ENCODE peak calls at places on chromosomes 16 and 17, in nine cellular contexts. A is A549, X is sigmoid colon, C is ovary, T is breast epithelium, W is Peyer's patch, K is spleen, Z is transverse colon, F is heart left ventricle. U is an unnamed sample. For H3K4me1, the result is how much of the 10 kb centered on the place peaks cover.

GRCh38 chr16:4097826-4098240 is 18.4 kb downstream of the ADCY9 start:
- DNase-seq in A (peak), X (no peak), C (no peak), T (no peak), W (no peak), K (no peak), Z (no peak), F (no peak), U (no peak)

GRCh38 chr17:31475378-31476162 is 84.1 kb downstream of the RAB11FIP4 start:
- DNase-seq in A (no peak), X (no peak), C (no peak), T (no peak), W (no peak), K (no peak), Z (no peak), F (no peak), U (peak)

GRCh38 chr16:314351-314750 is 31.4 kb downstream of the PDIA2 start:
- DNase-seq in A (no peak), X (no peak), C (no peak), T (no peak), W (no peak), K (no peak), Z (no peak), F (no peak), U (no peak)

GRCh38 chr17:15023589-15023988 is 241.5 kb downstream of the PMP22 start:
- DNase-seq in A (no peak), X (no peak), C (no peak), T (no peak), W (no peak), K (no peak), Z (no peak), F (no peak), U (no peak)

GRCh38 chr16:25051446-25052160 is 36.4 kb upstream of the ARHGAP17 start:
- DNase-seq in A (peak), X (no peak), C (no peak), T (no peak), W (no peak), K (no peak), Z (no peak), F (no peak), U (no peak)

GRCh38 chr17:66365204-66365524 is 62.8 kb downstream of the PRKCA start:
- DNase-seq in A (no peak), X (no peak), C (no peak), T (no peak), W (no peak), K (no peak), Z (no peak), F (no peak), U (no peak)

GRCh38 chr16:30615358-30616076 is 5.3 kb upstream of the ZNF689 start:
- DNase-seq in A (peak), X (no peak), C (peak), T (no peak), W (peak), K (peak), Z (peak), F (peak), U (peak)

GRCh38 chr17:6218333-6218732 is 148.2 kb downstream of the WSCD1 start:
- DNase-seq in A (no peak), X (no peak), C (no peak), T (no peak), W (no peak), K (no peak), Z (no peak), F (no peak), U (no peak)

GRCh38 chr16:67092227-67092626 is 17.5 kb upstream of the PHAF1 start:
- DNase-seq in A (no peak), X (no peak), C (no peak), T (no peak), W (no peak), K (no peak), Z (no peak), F (no peak), U (no peak)

GRCh38 chr16:56450901-56451752 is at the start of the genes NUDT21 and OGFOD1:
- DNase-seq in A (peak), X (peak), C (peak), T (peak), W (peak), K (peak), Z (peak), F (peak), U (peak)

GRCh38 chr17:60091109-60091508 is 12.4 kb upstream of the HEATR6 start:
- DNase-seq in A (no peak), X (no peak), C (no peak), T (no peak), W (no peak), K (no peak), Z (no peak), F (no peak), U (no peak)

GRCh38 chr17:21283482-21284318 is 811 bp upstream of the MAP2K3 start:
- DNase-seq in A (no peak), X (peak), C (peak), T (no peak), W (no peak), K (peak), Z (peak), F (no peak), U (peak)

GRCh38 chr16:56190903-56191806 is at the start of gene GNAO1:
- DNase-seq in A (peak), X (peak), C (peak), T (no peak), W (peak), K (peak), Z (peak), F (peak), U (peak)

GRCh38 chr16:53950677-53951076 is 246.7 kb downstream of the FTO start:
- DNase-seq in A (no peak), X (no peak), C (no peak), T (no peak), W (no peak), K (no peak), Z (no peak), F (no peak), U (peak)

GRCh38 chr17:3738562-3739295 is 15.0 kb downstream of the HASPIN start:
- DNase-seq in A (no peak), X (no peak), C (no peak), T (peak), W (peak), K (no peak), Z (peak), F (no peak), U (peak)

GRCh38 chr17:2239882-2240430 is 63.6 kb downstream of the SMG6 start:
- DNase-seq in A (peak), X (peak), C (peak), T (no peak), W (peak), K (no peak), Z (peak), F (peak), U (no peak)

GRCh38 chr16:53967172-53967571 is 263.2 kb downstream of the FTO start:
- DNase-seq in A (no peak), X (no peak), C (no peak), T (no peak), W (no peak), K (no peak), Z (no peak), F (no peak), U (no peak)

GRCh38 chr17:75364078-75364477 is 41.4 kb downstream of the GRB2 start:
- DNase-seq in A (no peak), X (no peak), C (no peak), T (no peak), W (no peak), K (no peak), Z (no peak), F (no peak), U (no peak)

GRCh38 chr17:21218101-21218500 is 4.1 kb upstream of the TMEM11 start:
- DNase-seq in A (no peak), X (no peak), C (no peak), T (no peak), W (no peak), K (no peak), Z (no peak), F (no peak), U (no peak)

GRCh38 chr16:53949716-53950410 is 245.9 kb downstream of the FTO start:
- DNase-seq in A (no peak), X (no peak), C (no peak), T (no peak), W (no peak), K (no peak), Z (no peak), F (no peak), U (no peak)

GRCh38 chr16:85048921-85049562 is 21.4 kb downstream of the KIAA0513 start:
- DNase-seq in A (no peak), X (no peak), C (no peak), T (no peak), W (no peak), K (no peak), Z (no peak), F (no peak), U (no peak)

GRCh38 chr16:85045641-85046471 is 18.3 kb downstream of the KIAA0513 start:
- DNase-seq in A (no peak), X (no peak), C (no peak), T (no peak), W (no peak), K (no peak), Z (no peak), F (no peak), U (no peak)

GRCh38 chr16:85047867-85048455 is 20.4 kb downstream of the KIAA0513 start:
- DNase-seq in A (no peak), X (no peak), C (no peak), T (no peak), W (no peak), K (no peak), Z (peak), F (no peak), U (no peak)

GRCh38 chr16:85046472-85046916 is 18.9 kb downstream of the KIAA0513 start:
- DNase-seq in A (no peak), X (no peak), C (no peak), T (no peak), W (no peak), K (no peak), Z (no peak), F (no peak), U (peak)

GRCh38 chr16:85046957-85047866 is 19.6 kb downstream of the KIAA0513 start:
- DNase-seq in A (no peak), X (no peak), C (no peak), T (no peak), W (no peak), K (no peak), Z (peak), F (no peak), U (peak)
- H3K4me1 ChIP-seq in A (under half), X (under half), C (under half), T (under half), W (under half), K (under half), Z (half or more), F (under half), U (under half)

DNA sequence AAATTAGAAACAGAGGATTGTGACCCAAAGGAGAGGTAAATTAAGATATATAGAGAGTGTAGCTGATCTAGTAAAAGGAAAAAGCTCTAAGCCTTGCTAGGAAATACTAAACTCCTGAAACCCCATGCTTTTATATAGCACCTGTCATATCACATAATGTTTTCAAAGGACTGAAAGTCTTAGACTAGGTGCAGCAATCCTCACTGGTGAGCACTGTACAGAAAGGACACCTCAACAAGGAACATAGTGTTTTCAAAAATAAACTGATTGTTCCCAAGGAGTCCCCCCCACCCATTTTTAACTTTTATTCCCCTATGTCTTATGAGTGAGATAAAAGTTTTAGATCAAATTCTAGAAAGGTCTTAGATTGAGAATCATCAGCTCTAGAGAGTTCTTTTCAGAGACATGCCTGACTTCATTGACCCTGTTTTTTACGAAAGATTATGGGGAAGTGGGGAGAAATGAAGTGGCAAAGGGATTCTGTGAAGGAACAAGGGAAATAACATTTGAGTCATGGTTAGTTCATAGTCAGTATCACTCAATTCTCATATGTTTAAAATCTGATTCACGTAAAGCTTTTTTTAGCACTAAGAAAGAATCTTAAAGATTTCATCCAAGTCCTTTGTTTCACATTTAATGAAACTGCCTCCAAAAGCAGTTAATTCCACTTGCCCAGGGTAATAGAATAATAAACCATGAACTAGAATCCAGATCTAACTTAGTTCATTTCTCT is 166.4 kb downstream of the CYB561 start:
- DNase-seq in A (no peak), X (no peak), C (no peak), T (no peak), W (no peak), K (no peak), Z (no peak), F (no peak), U (no peak)
- TF ChIP-seq POLR2A in A (no peak), X (no peak), C (no peak), T (no peak), W (no peak), K (no peak), Z (no peak), F (no peak), U (no peak)

GRCh38 chr16:22093952-22094351 is 1.6 kb downstream of the VWA3A start:
- DNase-seq in A (no peak), X (no peak), C (no peak), T (no peak), W (no peak), K (no peak), Z (no peak), F (no peak), U (no peak)
- H3K27ac ChIP-seq in A (no peak), X (no peak), C (no peak), T (no peak), W (no peak), K (no peak), Z (no peak), F (no peak), U (no peak)

DNA sequence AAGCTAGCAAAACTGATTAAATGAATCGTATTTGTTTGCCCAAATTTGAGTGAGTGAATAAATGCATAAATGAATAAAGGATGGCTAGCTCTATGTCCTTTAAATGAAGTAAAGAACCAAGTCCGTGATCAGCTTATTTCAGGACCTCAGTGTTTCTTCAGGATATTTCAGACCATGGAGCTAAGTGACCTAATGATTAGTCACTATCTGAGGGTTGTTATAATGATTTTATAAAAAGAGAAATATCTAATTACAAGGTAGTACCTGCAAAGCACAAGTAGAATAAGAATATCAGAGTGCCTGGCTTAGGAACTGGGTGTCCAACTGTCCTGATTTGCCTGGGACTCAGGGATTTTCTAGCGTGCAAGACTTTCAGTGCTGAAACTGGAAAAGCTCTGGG is 12.5 kb downstream of the KCNJ2 start:
- DNase-seq in A (no peak), X (no peak), C (no peak), T (no peak), W (no peak), K (no peak), Z (no peak), F (no peak), U (no peak)
- H3K4me1 ChIP-seq in A (under half), X (under half), C (under half), T (under half), W (under half), K (under half), Z (under half), F (under half), U (under half)

DNA sequence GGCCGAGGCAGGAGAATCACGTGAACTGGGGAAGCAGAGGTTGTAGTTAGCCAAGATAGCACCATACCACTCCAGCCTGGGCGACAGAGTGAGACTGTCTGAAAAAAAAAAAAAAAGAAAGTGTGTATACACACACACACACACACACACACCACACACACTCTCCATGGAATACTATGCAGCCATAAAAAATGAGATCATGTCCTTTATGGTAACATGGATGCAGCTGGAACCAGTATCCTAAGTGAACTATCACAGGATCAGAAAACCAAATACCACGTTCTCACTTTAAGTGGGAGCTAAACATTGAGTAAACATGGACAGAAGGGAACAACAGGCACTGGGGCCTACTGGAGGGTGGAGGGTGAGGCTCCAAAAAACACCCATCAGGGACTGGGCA is 16.7 kb downstream of the NDUFAB1 start:
- DNase-seq in A (no peak), X (no peak), C (no peak), T (no peak), W (no peak), K (no peak), Z (no peak), F (no peak), U (no peak)
- TF ChIP-seq POLR2A in A (no peak), X (no peak), C (no peak), T (no peak), W (no peak), K (no peak), Z (no peak), F (no peak), U (no peak)

DNA sequence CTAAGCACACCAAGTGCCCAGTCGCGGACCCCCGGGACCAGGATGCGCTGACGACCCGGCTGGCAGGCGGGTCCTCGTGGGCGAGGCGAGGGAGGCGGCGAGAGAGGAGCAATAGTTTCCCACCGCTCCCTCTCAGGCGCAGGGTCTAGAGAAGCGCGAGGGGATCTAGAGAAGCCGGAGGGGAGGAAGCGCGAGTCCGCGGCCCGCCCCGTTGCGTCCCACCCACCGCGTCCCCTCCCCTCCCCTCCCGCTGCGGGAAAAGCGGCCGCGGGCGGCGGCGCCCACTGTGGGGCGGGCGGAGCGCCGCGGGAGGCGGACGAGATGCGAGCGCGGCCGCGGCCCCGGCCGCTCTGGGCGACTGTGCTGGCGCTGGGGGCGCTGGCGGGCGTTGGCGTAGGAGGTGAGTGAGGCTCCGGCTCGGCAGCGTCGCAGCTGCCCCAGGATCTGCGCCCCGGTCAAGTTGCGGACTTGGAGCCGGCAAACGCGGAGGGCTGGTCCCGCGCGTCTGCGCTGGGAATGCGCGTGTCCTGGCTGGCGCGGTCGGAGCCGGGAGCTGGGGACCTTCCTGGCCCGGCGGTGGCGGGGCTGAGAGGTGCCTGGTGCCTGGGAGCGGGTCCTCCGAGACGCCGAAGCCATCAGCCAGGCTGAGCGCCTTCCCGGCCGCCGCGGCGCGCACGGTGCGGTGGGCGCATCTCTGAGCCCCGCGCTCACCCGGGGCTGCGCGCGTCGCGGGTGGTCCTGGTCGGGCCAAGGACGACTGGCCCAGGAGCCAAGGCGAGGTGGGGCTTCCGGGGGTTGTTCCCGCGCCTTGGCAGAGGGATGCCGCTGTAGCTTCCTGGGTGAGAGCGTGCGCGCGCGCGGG is at the start of gene ITGB3:
- DNase-seq in A (peak), X (peak), C (peak), T (peak), W (peak), K (peak), Z (peak), F (peak), U (peak)
- H3K27ac ChIP-seq in A (peak), X (peak), C (no peak), T (peak), W (peak), K (peak), Z (peak), F (peak), U (no peak)

GRCh38 chr17:50196826-50197225 is 4.6 kb downstream of the COL1A1 start:
- DNase-seq in A (no peak), X (peak), C (no peak), T (no peak), W (no peak), K (no peak), Z (no peak), F (no peak), U (no peak)
- H3K4me1 ChIP-seq in A (under half), X (half or more), C (under half), T (under half), W (under half), K (under half), Z (under half), F (under half), U (under half)

GRCh38 chr16:49036126-49036525 is 245.5 kb downstream of the CBLN1 start:
- DNase-seq in A (no peak), X (no peak), C (no peak), T (no peak), W (no peak), K (no peak), Z (no peak), F (no peak), U (no peak)
- TF ChIP-seq POLR2A in A (no peak), X (no peak), C (no peak), T (no peak), W (no peak), K (no peak), Z (no peak), F (no peak), U (no peak)

DNA sequence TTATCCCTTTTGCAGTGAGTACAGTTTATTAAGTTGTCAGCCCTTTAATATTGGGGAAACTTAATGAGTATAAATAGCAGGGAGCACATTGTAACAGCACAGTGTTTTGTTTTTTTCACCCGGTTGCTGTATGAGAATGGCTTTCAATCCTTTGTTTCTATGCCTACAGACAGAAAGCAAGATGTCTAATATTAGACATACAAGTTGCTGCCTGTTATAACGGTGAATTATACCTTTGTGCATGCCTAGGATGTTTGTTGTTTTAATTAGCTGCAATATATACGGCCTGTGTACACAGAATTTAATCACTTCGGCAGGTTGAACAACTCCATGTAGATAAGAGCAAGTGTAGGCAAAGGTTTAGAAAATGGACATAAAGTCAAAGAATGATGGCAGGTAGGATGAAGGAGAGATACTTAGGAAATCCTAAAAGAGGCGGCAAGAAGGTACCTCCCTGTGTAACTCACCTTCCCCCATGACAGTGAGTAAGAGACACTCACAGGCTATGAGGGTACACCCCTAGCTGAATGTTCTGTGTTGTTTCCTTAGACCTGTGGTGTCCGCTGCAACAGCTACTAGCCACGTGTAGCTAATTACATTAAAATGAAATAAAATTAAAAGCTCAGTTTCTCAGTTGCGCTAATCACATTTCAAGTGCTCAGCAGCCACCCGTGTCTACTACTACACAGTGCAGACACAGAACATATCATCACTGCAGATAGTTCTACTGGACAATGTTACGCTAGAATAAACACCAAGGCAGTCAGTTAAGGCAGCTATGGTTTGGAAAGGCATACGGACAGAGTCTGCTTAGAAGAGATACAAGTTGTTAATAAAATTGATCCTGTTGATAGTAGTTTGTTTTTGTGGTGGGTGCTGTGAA is 10.9 kb downstream of the SLC7A6OS start:
- DNase-seq in A (no peak), X (no peak), C (no peak), T (no peak), W (no peak), K (no peak), Z (no peak), F (no peak), U (no peak)
- H3K27ac ChIP-seq in A (no peak), X (peak), C (no peak), T (no peak), W (no peak), K (no peak), Z (peak), F (peak), U (no peak)

U was measured in body of pancreas.